ENCODE peak calls at places on chromosomes 16 and 17, in five cellular contexts. D, H, P, E and R are unnamed samples.
A peak's percentile ranks its signal among the peaks of the same experiment; 100 is the strongest.

GRCh38 chr17:77933777-77934398 is 24.6 kb upstream of the TNRC6C start:
- DNase-seq in D (no peak), H (no peak), P (no peak), E (no peak), R (no peak)

GRCh38 chr17:76670020-76670707 is 26.6 kb upstream of the ST6GALNAC1 start:
- DNase-seq in D (no peak), H (no peak), P (peak; percentile 51), E (no peak), R (no peak)

GRCh38 chr16:30561212-30561816 is 3.1 kb upstream of the ZNF764 start:
- DNase-seq in D (peak; percentile 82), H (no peak), P (peak; percentile 47), E (no peak), R (peak; percentile 35)

GRCh38 chr16:9901-10665 is 43.3 kb downstream of the POLR3K start:
- DNase-seq in D (peak; percentile 78), H (no peak), P (no peak), E (peak; percentile 53), R (no peak)

GRCh38 chr16:86225905-86226371 is 284.4 kb upstream of the FOXF1 start:
- DNase-seq in D (no peak), H (no peak), P (no peak), E (no peak), R (no peak)

GRCh38 chr16:82992826-82993225 is 366.1 kb downstream of the CDH13 start:
- DNase-seq in D (no peak), H (no peak), P (no peak), E (no peak), R (no peak)

GRCh38 chr17:36182176-36183000 is 6.0 kb upstream of the TBC1D3B start:
- DNase-seq in D (peak; percentile 79), H (no peak), P (peak; percentile 54), E (peak; percentile 92), R (peak; percentile 82)

GRCh38 chr17:55421179-55421934 is at the start of gene MMD:
- DNase-seq in D (peak; percentile 84), H (no peak), P (peak; percentile 68), E (no peak), R (peak; percentile 82)

GRCh38 chr17:47400333-47400732 is 76.6 kb downstream of the EFCAB13 start:
- DNase-seq in D (no peak), H (no peak), P (no peak), E (no peak), R (no peak)

GRCh38 chr17:1966274-1967086 is 58.7 kb downstream of the RTN4RL1 start:
- DNase-seq in D (no peak), H (no peak), P (no peak), E (no peak), R (no peak)

GRCh38 chr17:48163809-48164208 is 56.2 kb downstream of the SNX11 start:
- DNase-seq in D (no peak), H (no peak), P (no peak), E (no peak), R (no peak)

GRCh38 chr16:28879261-28879840 is 1.1 kb downstream of the ATP2A1 start:
- DNase-seq in D (no peak), H (no peak), P (no peak), E (no peak), R (no peak)

GRCh38 chr17:60371416-60371815 is 20.5 kb downstream of the USP32 start:
- DNase-seq in D (no peak), H (no peak), P (no peak), E (no peak), R (no peak)

GRCh38 chr17:44323359-44324091 is 1.1 kb downstream of the SLC25A39 start:
- DNase-seq in D (no peak), H (no peak), P (no peak), E (no peak), R (no peak)

GRCh38 chr17:48241131-48241591 is 133.6 kb downstream of the SNX11 start:
- DNase-seq in D (no peak), H (peak; percentile 44), P (no peak), E (no peak), R (peak; percentile 46)

GRCh38 chr16:10335681-10336080 is 50.2 kb upstream of the ATF7IP2 start:
- DNase-seq in D (peak; percentile 23), H (no peak), P (no peak), E (no peak), R (no peak)

GRCh38 chr17:79438045-79438444 is 172.8 kb downstream of the RBFOX3 start:
- DNase-seq in D (no peak), H (no peak), P (no peak), E (no peak), R (no peak)

GRCh38 chr16:51034481-51035109 is 116.5 kb downstream of the SALL1 start:
- DNase-seq in D (no peak), H (peak; percentile 28), P (no peak), E (no peak), R (peak; percentile 28)

GRCh38 chr17:61164517-61164916 is 235.1 kb upstream of the TBX2 start:
- DNase-seq in D (no peak), H (no peak), P (no peak), E (no peak), R (no peak)

GRCh38 chr17:13793951-13794350 is 192.2 kb upstream of the HS3ST3A1 start:
- DNase-seq in D (no peak), H (no peak), P (no peak), E (no peak), R (no peak)

GRCh38 chr17:62852195-62852594 is 44.1 kb upstream of the MARCHF10 start:
- DNase-seq in D (no peak), H (no peak), P (no peak), E (peak; percentile 15), R (no peak)

GRCh38 chr17:33014751-33015150 is 23.1 kb downstream of the SPACA3 start:
- DNase-seq in D (no peak), H (no peak), P (no peak), E (no peak), R (no peak)

GRCh38 chr17:69213059-69213813 is 15.4 kb downstream of the ABCA10 start:
- DNase-seq in D (no peak), H (no peak), P (no peak), E (no peak), R (no peak)

GRCh38 chr17:64357191-64357981 is 33.3 kb downstream of the PECAM1 start:
- DNase-seq in D (peak; percentile 87), H (peak; percentile 63), P (peak; percentile 40), E (no peak), R (peak; percentile 36)

GRCh38 chr16:54847207-54847606 is 83.5 kb upstream of the IRX5 start:
- DNase-seq in D (no peak), H (no peak), P (no peak), E (no peak), R (no peak)

GRCh38 chr16:31476305-31477219 is 4.6 kb downstream of the TGFB1I1 start:
- DNase-seq in D (peak; percentile 94), H (no peak), P (peak; percentile 98), E (no peak), R (peak; percentile 71)

GRCh38 chr16:57648590-57649442 is 19.3 kb upstream of the ADGRG3 start:
- DNase-seq in D (peak; percentile 94), H (peak; percentile 57), P (peak; percentile 91), E (peak; percentile 94), R (peak; percentile 93)

GRCh38 chr16:49602201-49603041 is 228.8 kb downstream of the C16orf78 start:
- DNase-seq in D (no peak), H (no peak), P (no peak), E (peak; percentile 81), R (peak; percentile 56)

GRCh38 chr17:47252766-47253512 is 688 bp upstream of the ITGB3 start:
- DNase-seq in D (no peak), H (no peak), P (no peak), E (no peak), R (no peak)

GRCh38 chr17:74042241-74042640 is 161.2 kb upstream of the RPL38 start:
- DNase-seq in D (no peak), H (no peak), P (no peak), E (no peak), R (no peak)

GRCh38 chr16:84832488-84833141 is 12.8 kb downstream of the CRISPLD2 start:
- DNase-seq in D (peak; percentile 97), H (no peak), P (peak; percentile 59), E (no peak), R (no peak)